ENCODE peak calls at places on chromosomes 13 and 19, in nine cellular contexts. I is cardiac muscle cell; J is CD4-positive, alpha-beta T cell; V is uterus; Z is bronchial epithelial cell; O is BJ; G is endothelial cell; Y is heart right ventricle; B is AG04450. X is an unnamed sample.

GRCh38 chr13:64314286-64314685 is 2898.6 kb upstream of the PCDH20 start:
- DNase-seq in I (no peak), J (no peak), V (no peak), Z (no peak), O (peak; percentile 9), G (no peak), Y (no peak), B (peak; percentile 4), X (no peak)

GRCh38 chr13:113860579-113861432 is 3.1 kb downstream of the GAS6 start:
- DNase-seq in I (peak; percentile 70), J (no peak), V (peak; percentile 72), Z (no peak), O (no peak), G (no peak), Y (peak; percentile 16), B (no peak), X (no peak)

GRCh38 chr19:55598719-55599467 is 424 bp downstream of the FIZ1 start:
- DNase-seq in I (peak; percentile 94), J (peak; percentile 90), V (peak; percentile 96), Z (peak; percentile 88), O (peak; percentile 79), G (peak; percentile 98), Y (peak; percentile 93), B (peak; percentile 89), X (peak; percentile 96)

GRCh38 chr19:54002495-54003315 is 11.3 kb downstream of the CACNG6 start:
- DNase-seq in I (no peak), J (no peak), V (no peak), Z (no peak), O (no peak), G (no peak), Y (no peak), B (no peak), X (no peak)

GRCh38 chr19:54573330-54573872 is at the start of gene LILRA2:
- DNase-seq in I (no peak), J (no peak), V (no peak), Z (no peak), O (no peak), G (no peak), Y (no peak), B (no peak), X (no peak)

GRCh38 chr13:99035715-99036114 is 57.9 kb upstream of the DOCK9 start:
- DNase-seq in I (no peak), J (no peak), V (no peak), Z (no peak), O (no peak), G (no peak), Y (no peak), B (no peak), X (no peak)

GRCh38 chr19:49145485-49146407 is 9.4 kb downstream of the HRC start:
- DNase-seq in I (peak; percentile 96), J (peak; percentile 74), V (peak; percentile 67), Z (no peak), O (no peak), G (peak; percentile 89), Y (peak; percentile 77), B (no peak), X (peak; percentile 89)

GRCh38 chr13:54859827-54860226 is 1831.2 kb downstream of the OLFM4 start:
- DNase-seq in I (no peak), J (no peak), V (no peak), Z (peak; percentile 23), O (no peak), G (no peak), Y (no peak), B (no peak), X (no peak)

GRCh38 chr19:22026687-22027086 is 15.9 kb upstream of the ZNF208 start:
- DNase-seq in I (no peak), J (no peak), V (no peak), Z (no peak), O (no peak), G (no peak), Y (no peak), B (no peak), X (no peak)

GRCh38 chr19:807627-808175 is 10.4 kb downstream of the PTBP1 start:
- DNase-seq in I (no peak), J (no peak), V (no peak), Z (no peak), O (no peak), G (no peak), Y (no peak), B (no peak), X (no peak)

GRCh38 chr19:45254044-45254531 is 3.0 kb downstream of the MARK4 start:
- DNase-seq in I (no peak), J (no peak), V (no peak), Z (no peak), O (no peak), G (no peak), Y (no peak), B (no peak), X (peak; percentile 10)

GRCh38 chr19:8321760-8322637 is 703 bp downstream of the RPS28 start:
- DNase-seq in I (no peak), J (peak; percentile 12), V (no peak), Z (no peak), O (no peak), G (no peak), Y (no peak), B (no peak), X (peak; percentile 25)

GRCh38 chr13:76455960-76456359 is 430.2 kb downstream of the KCTD12 start:
- DNase-seq in I (no peak), J (no peak), V (no peak), Z (peak; percentile 36), O (no peak), G (no peak), Y (no peak), B (peak; percentile 34), X (no peak)

GRCh38 chr19:33080761-33081681 is at the start of gene GPATCH1:
- DNase-seq in I (peak; percentile 92), J (peak; percentile 80), V (peak; percentile 87), Z (peak; percentile 63), O (peak; percentile 22), G (peak; percentile 91), Y (peak; percentile 91), B (peak; percentile 53), X (peak; percentile 92)

GRCh38 chr13:34300559-34300958 is 482.6 kb downstream of the RFC3 start:
- DNase-seq in I (no peak), J (no peak), V (no peak), Z (peak; percentile 40), O (no peak), G (no peak), Y (no peak), B (no peak), X (no peak)

GRCh38 chr19:3459322-3459881 is 20.9 kb downstream of the SMIM24 start:
- DNase-seq in I (peak; percentile 60), J (no peak), V (peak; percentile 95), Z (no peak), O (peak; percentile 63), G (no peak), Y (peak; percentile 94), B (peak; percentile 58), X (no peak)

GRCh38 chr19:11902228-11902627 is 14.6 kb downstream of the ZNF69 start:
- DNase-seq in I (no peak), J (no peak), V (no peak), Z (no peak), O (no peak), G (no peak), Y (no peak), B (no peak), X (no peak)

GRCh38 chr19:39502640-39503417 is 4.1 kb downstream of the DLL3 start:
- DNase-seq in I (peak; percentile 82), J (peak; percentile 72), V (no peak), Z (peak; percentile 29), O (no peak), G (peak; percentile 89), Y (peak; percentile 24), B (no peak), X (peak; percentile 76)

DNA sequence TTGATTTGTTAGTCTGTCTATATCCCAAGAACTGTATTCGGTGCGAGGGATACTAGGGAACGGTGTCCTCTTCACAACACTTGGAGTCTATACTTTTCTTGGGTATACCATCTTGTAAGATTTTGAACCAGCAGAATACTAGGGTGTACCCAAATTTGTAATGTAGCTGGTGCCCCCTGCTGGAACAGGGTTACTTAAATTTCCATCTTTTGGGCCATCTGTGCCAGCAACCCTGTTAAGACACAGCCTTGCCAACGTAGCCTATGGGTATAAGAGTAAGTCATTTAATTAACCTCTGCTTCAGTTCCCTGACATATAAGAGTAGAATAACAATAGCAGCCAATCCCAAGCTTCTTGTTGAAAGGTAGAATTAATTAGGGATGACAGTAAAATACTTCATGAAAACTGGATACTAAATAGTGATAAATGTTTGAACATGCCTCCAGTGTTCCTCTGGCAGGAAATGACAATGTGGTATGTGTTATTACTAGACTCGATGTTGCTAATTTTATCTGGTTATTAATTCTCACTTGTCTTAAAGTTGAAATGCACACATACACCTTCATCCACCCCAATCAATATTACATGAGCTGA is 607.6 kb downstream of the FGF9 start:
- DNase-seq in I (peak; percentile 57), J (peak; percentile 60), V (peak; percentile 28), Z (peak; percentile 55), O (no peak), G (peak; percentile 68), Y (peak; percentile 55), B (peak; percentile 18), X (peak; percentile 81)
- TF ChIP-seq CTCF in I (peak; percentile 5), J (peak; percentile 71), V (no peak), Z (peak; percentile 24), O (peak; percentile 37), G (peak; percentile 34), Y (peak; percentile 59), B (peak; percentile 65), X (peak; percentile 67)

DNA sequence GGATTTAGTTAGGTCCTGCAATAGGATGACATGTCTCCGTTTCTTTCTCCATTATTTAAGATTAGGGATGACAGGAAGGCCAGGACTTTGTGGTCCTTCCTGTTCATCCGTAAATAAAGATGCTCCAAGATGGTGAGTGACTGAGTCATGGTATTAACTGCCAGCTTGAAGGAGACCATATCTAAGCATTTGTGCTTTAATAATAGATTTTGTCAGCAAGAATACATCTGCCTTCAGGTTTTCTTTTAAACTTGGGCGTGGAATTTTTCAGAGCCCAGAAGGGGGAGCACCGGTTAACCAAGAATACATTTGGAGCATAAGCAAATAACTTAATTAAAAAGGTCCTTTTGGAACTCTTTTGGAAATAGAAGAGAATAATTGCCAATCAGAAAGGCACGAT is 68.2 kb downstream of the ARHGAP35 start:
- DNase-seq in I (no peak), J (no peak), V (no peak), Z (no peak), O (no peak), G (no peak), Y (no peak), B (no peak), X (no peak)
- TF ChIP-seq CTCF in I (peak; percentile 33), J (no peak), V (no peak), Z (no peak), O (peak; percentile 32), G (no peak), Y (no peak), B (peak; percentile 40), X (no peak)

GRCh38 chr19:18063463-18063862 is 23.3 kb downstream of the IL12RB1 start:
- DNase-seq in I (peak; percentile 59), J (peak; percentile 31), V (no peak), Z (peak; percentile 16), O (no peak), G (peak; percentile 33), Y (no peak), B (no peak), X (no peak)
- TF ChIP-seq CTCF in I (peak; percentile 14), J (no peak), V (no peak), Z (peak; percentile 19), O (peak; percentile 16), G (peak; percentile 22), Y (no peak), B (no peak), X (no peak)

DNA sequence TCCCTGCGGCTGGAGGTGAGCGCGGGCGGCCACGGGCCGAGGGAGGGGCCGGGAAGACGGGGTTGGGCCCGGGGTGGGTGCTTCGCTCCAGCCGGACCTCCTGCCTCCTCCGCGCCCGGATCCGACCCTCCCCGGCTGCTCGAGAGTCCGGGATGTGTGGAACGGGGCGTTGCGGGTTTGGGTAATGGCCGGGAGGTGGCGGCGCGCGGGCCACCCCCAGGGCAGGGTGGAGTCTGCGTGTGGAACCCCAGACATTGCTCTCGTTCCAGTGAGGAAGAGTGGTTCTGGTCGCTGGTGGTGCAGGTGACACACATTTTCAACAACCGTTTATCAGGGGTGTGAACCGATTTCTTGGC is 38.8 kb downstream of the ARHGEF7 start:
- DNase-seq in I (no peak), J (peak; percentile 34), V (no peak), Z (peak; percentile 12), O (no peak), G (no peak), Y (no peak), B (no peak), X (no peak)
- TF ChIP-seq CTCF in I (peak; percentile 31), J (peak; percentile 29), V (no peak), Z (no peak), O (peak; percentile 31), G (no peak), Y (peak; percentile 39), B (peak; percentile 35), X (no peak)

X was measured in activated CD8-positive, alpha-beta T cell treated with anti-CD3 and anti-CD28 coated beads for 36 hours.